ENCODE peak calls at places on chromosomes 3 and 15, in nine cellular contexts. M, W, F, R, U, G, P, O and V are unnamed samples. For H3K4me1, the result is how much of the 10 kb centered on the place peaks cover.

GRCh38 chr15:75530169-75530568 is 48.9 kb downstream of the PTPN9 start:
- DNase-seq in M (no peak), W (no peak), F (no peak), R (no peak), U (no peak), G (no peak), P (no peak), O (no peak), V (no peak)

GRCh38 chr3:66555214-66555844 is 54.5 kb upstream of the LRIG1 start:
- DNase-seq in M (no peak), W (no peak), F (no peak), R (no peak), U (no peak), G (no peak), P (peak), O (no peak), V (no peak)

GRCh38 chr15:42955518-42955917 is 34.9 kb upstream of the TTBK2 start:
- DNase-seq in M (no peak), W (no peak), F (no peak), R (no peak), U (no peak), G (no peak), P (peak), O (no peak), V (no peak)

GRCh38 chr15:35912196-35912595 is 366.2 kb upstream of the DPH6 start:
- DNase-seq in M (no peak), W (peak), F (no peak), R (no peak), U (no peak), G (no peak), P (peak), O (no peak), V (no peak)

GRCh38 chr3:20141841-20142240 is 44.2 kb downstream of the SGO1 start:
- DNase-seq in M (no peak), W (peak), F (peak), R (no peak), U (peak), G (no peak), P (no peak), O (no peak), V (peak)

GRCh38 chr3:141498592-141499223 is 11.9 kb downstream of the RASA2 start:
- DNase-seq in M (no peak), W (no peak), F (no peak), R (peak), U (no peak), G (peak), P (no peak), O (no peak), V (peak)

GRCh38 chr3:137763594-137763938 is 549 bp upstream of the SOX14 start:
- DNase-seq in M (no peak), W (no peak), F (no peak), R (no peak), U (peak), G (no peak), P (no peak), O (peak), V (no peak)

GRCh38 chr3:184315871-184316661 is 1.7 kb downstream of the EIF4G1 start:
- DNase-seq in M (no peak), W (peak), F (no peak), R (peak), U (no peak), G (no peak), P (peak), O (no peak), V (no peak)

GRCh38 chr3:30760040-30760439 is 134.4 kb downstream of the GADL1 start:
- DNase-seq in M (no peak), W (no peak), F (no peak), R (no peak), U (no peak), G (no peak), P (no peak), O (no peak), V (no peak)

GRCh38 chr3:177379045-177379444 is 181.8 kb upstream of the TBL1XR1 start:
- DNase-seq in M (no peak), W (no peak), F (no peak), R (no peak), U (peak), G (no peak), P (peak), O (no peak), V (no peak)

GRCh38 chr3:29347412-29347811 is 66.5 kb downstream of the RBMS3 start:
- DNase-seq in M (no peak), W (no peak), F (no peak), R (no peak), U (no peak), G (no peak), P (no peak), O (no peak), V (no peak)

GRCh38 chr3:31743690-31744089 is 211.0 kb downstream of the STT3B start:
- DNase-seq in M (no peak), W (no peak), F (peak), R (peak), U (no peak), G (no peak), P (no peak), O (no peak), V (no peak)

GRCh38 chr15:43239732-43240491 is 19.1 kb upstream of the EPB42 start:
- DNase-seq in M (no peak), W (no peak), F (no peak), R (no peak), U (no peak), G (no peak), P (peak), O (no peak), V (no peak)

GRCh38 chr3:146088840-146089239 is 72.1 kb downstream of the PLOD2 start:
- DNase-seq in M (no peak), W (no peak), F (no peak), R (no peak), U (no peak), G (no peak), P (no peak), O (no peak), V (no peak)

GRCh38 chr3:42979044-42979962 is at the start of gene GASK1A:
- DNase-seq in M (no peak), W (peak), F (peak), R (peak), U (peak), G (peak), P (peak), O (peak), V (peak)

GRCh38 chr3:101884776-101885175 is 35.5 kb downstream of the NFKBIZ start:
- DNase-seq in M (no peak), W (no peak), F (no peak), R (no peak), U (no peak), G (no peak), P (no peak), O (no peak), V (no peak)

GRCh38 chr15:40240619-40241304 is 1.9 kb downstream of the PAK6 start:
- DNase-seq in M (no peak), W (no peak), F (no peak), R (no peak), U (peak), G (no peak), P (peak), O (no peak), V (no peak)
- H3K4me1 ChIP-seq in M (under half), W (under half), F (under half), R (under half), U (under half), G (under half), P (under half), O (under half), V (under half)

DNA sequence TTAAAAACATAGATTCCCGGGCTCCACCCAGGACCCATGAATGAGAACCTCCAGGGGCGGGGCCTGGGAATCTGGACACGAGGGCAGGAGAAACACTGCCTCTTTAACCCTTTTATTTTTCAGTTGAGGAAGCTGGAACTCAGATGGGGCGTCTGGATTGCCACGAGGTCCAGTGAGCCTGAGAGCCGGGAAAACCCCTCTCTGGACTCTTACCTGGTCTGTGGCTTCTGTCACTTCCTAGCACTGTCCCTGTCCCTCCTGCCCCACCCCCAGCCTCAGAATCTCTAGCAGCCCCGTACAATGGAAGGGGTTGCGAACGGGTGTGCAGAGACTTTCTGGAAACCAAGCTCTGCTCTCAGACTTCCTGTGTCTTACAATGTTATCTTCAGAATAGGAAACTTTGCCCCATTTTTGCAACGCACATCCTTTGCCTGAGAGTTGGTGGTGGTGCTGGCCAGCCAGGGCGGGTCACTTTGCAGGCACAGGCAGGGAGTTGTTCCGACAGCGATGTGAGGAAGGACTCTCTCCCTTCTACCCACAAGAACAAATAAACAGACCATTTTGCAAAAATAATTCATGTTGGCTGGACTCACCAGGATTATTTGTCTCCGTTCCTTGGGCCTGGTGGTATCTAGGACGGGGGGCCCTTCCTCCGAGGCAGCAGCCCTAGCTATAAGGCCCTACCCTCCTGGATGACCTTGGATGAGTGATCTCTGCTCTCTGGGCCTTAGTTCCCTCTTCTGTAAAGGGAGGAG is 59.1 kb downstream of the SMAD6 start:
- DNase-seq in M (no peak), W (peak), F (peak), R (no peak), U (no peak), G (no peak), P (no peak), O (no peak), V (peak)
- H3K4me3 ChIP-seq in M (peak), W (no peak), F (no peak), R (no peak), U (no peak), G (no peak), P (no peak), O (no peak), V (no peak)

GRCh38 chr3:37200141-37200540 is 25.8 kb upstream of the LRRFIP2 start:
- DNase-seq in M (no peak), W (no peak), F (no peak), R (no peak), U (no peak), G (no peak), P (no peak), O (no peak), V (no peak)
- H3K4me1 ChIP-seq in M (under half), W (under half), F (under half), R (under half), U (under half), G (under half), P (under half), O (under half), V (under half)

GRCh38 chr3:170372190-170372879 is 14.8 kb downstream of the SKIL start:
- DNase-seq in M (no peak), W (no peak), F (no peak), R (no peak), U (no peak), G (no peak), P (no peak), O (no peak), V (no peak)
- H3K4me3 ChIP-seq in M (no peak), W (no peak), F (no peak), R (no peak), U (no peak), G (no peak), P (no peak), O (no peak), V (no peak)

GRCh38 chr3:16377196-16377595 is 112.2 kb downstream of the OXNAD1 start:
- DNase-seq in M (no peak), W (no peak), F (no peak), R (no peak), U (no peak), G (no peak), P (no peak), O (no peak), V (no peak)
- H3K4me1 ChIP-seq in M (under half), W (under half), F (under half), R (under half), U (under half), G (under half), P (under half), O (under half), V (under half)